ENCODE peak calls at places on chromosomes 3 and 15, in ten cellular contexts. A, F, O, G, Y, X, S, E, Q and M are unnamed samples.

GRCh38 chr3:59425942-59426341 is 376.1 kb upstream of the CFAP20DC start:
- DNase-seq in F (no peak), O (no peak), Q (no peak), A (no peak), X (no peak), E (no peak), S (no peak), G (no peak), Y (no peak), M (no peak)

GRCh38 chr3:104437131-104437750 is 929.5 kb upstream of the ALCAM start:
- DNase-seq in A (peak; percentile 80), X (peak; percentile 68), E (no peak), O (no peak), G (peak; percentile 45), Y (no peak), F (no peak), Q (no peak), S (no peak), M (no peak)

GRCh38 chr15:35936284-35936683 is 390.3 kb upstream of the DPH6 start:
- DNase-seq in Y (no peak), E (no peak), G (peak; percentile 5), Q (no peak), F (peak; percentile 14), A (no peak), O (peak; percentile 31), X (no peak), S (no peak), M (no peak)

GRCh38 chr3:190886945-190887344 is 24.5 kb upstream of the GMNC start:
- DNase-seq in Q (no peak), E (no peak), G (peak; percentile 57), Y (no peak), F (no peak), S (peak; percentile 49), X (no peak), O (no peak), A (peak; percentile 23), M (no peak)

GRCh38 chr15:64749999-64750657 is 25.3 kb downstream of the RBPMS2 start:
- DNase-seq in F (no peak), Y (no peak), E (no peak), O (peak; percentile 88), G (no peak), X (peak; percentile 50), A (peak; percentile 80), Q (no peak), S (no peak), M (no peak)

GRCh38 chr15:85444329-85444605 is 63.9 kb downstream of the AKAP13 start:
- DNase-seq in A (no peak), Q (no peak), X (no peak), O (no peak), G (no peak), S (no peak), E (no peak), Y (no peak), F (no peak), M (no peak)

GRCh38 chr3:12948891-12949711 is 107.7 kb upstream of the RPL32 start:
- DNase-seq in Y (peak; percentile 72), S (peak; percentile 55), A (peak; percentile 49), G (no peak), Q (no peak), F (no peak), X (peak; percentile 62), E (no peak), O (no peak), M (no peak)

GRCh38 chr15:68512578-68512977 is 66.2 kb upstream of the CORO2B start:
- DNase-seq in X (no peak), Y (no peak), F (no peak), E (no peak), Q (peak; percentile 3), O (no peak), S (no peak), A (no peak), G (no peak), M (no peak)

GRCh38 chr3:127050733-127051132 is 67.8 kb downstream of the PLXNA1 start:
- DNase-seq in S (no peak), X (no peak), A (no peak), O (peak; percentile 33), F (no peak), E (no peak), Y (no peak), Q (no peak), G (no peak), M (no peak)

GRCh38 chr3:53941945-53942344 is 50.3 kb upstream of the SELENOK start:
- DNase-seq in F (no peak), Y (no peak), X (peak; percentile 66), O (peak; percentile 9), E (no peak), S (no peak), A (no peak), Q (no peak), G (no peak), M (no peak)

GRCh38 chr3:184145120-184145524 is 10.0 kb downstream of the EIF2B5 start:
- DNase-seq in E (no peak), Q (no peak), Y (peak; percentile 59), S (no peak), F (no peak), G (peak; percentile 81), X (peak; percentile 69), A (peak; percentile 70), O (peak; percentile 65), M (no peak)

GRCh38 chr3:77256584-77257488 is 216.9 kb downstream of the ROBO2 start:
- DNase-seq in Q (no peak), A (no peak), O (no peak), E (no peak), S (no peak), F (no peak), Y (no peak), G (no peak), X (no peak), M (no peak)

GRCh38 chr3:94413721-94414106 is 350.9 kb downstream of the NSUN3 start:
- DNase-seq in O (no peak), A (peak; percentile 61), Q (no peak), E (no peak), G (no peak), Y (no peak), S (no peak), F (peak; percentile 26), X (peak; percentile 68), M (no peak)

GRCh38 chr15:88166330-88166993 is 90.1 kb downstream of the NTRK3 start:
- DNase-seq in Y (no peak), O (peak; percentile 72), Q (no peak), F (no peak), G (peak; percentile 79), S (no peak), A (no peak), X (peak; percentile 5), E (no peak), M (no peak)

GRCh38 chr15:78950906-78951840 is 6.3 kb upstream of the CTSH start:
- DNase-seq in F (no peak), Q (no peak), Y (peak; percentile 28), E (no peak), S (no peak), O (no peak), X (peak; percentile 71), A (no peak), G (peak; percentile 54), M (no peak)
- TF ChIP-seq CTCF in F (peak; percentile 46), Q (no peak), Y (peak; percentile 35), E (no peak), S (no peak), O (no peak), X (peak; percentile 46), A (peak; percentile 16), G (no peak), M (no peak)

GRCh38 chr3:166187237-166187636 is 350.0 kb upstream of the BCHE start:
- DNase-seq in S (no peak), O (peak; percentile 12), G (no peak), Q (no peak), E (no peak), Y (no peak), X (no peak), A (no peak), F (no peak), M (no peak)
- H3K4me3 ChIP-seq in S (no peak overlapping the region), O (no peak overlapping the region), G (no peak overlapping the region), Q (no peak overlapping the region), E (no peak overlapping the region), Y (no peak overlapping the region), X (no peak overlapping the region), A (no peak overlapping the region), F (no peak overlapping the region), M (no peak overlapping the region)

DNA sequence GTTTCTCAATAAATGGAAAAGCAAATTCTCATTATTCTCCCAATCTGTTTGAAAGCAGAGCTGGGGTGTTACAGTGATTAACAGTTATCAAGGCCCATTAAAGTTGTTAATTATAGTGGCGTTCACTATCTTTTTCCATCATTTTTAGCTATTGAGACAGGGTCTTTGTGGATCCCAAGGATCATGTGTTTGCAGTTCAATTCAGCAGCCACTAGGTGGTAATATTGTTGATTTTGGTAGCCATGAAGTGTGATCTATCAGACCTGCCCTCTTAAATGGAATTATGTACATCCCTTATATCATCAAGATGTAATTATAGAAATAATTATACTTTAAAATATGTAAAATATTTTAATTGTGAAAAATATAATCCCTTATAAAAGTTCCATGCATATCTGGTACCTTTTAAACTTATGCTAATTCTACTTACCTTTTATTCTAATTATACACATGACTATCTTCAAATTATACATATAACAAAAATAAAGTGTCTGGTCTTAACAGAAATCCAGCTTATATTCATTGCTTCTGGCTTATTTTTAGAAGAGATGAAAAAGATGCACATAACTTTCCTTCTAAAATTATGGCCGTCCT is 126.4 kb downstream of the GREM1 start:
- DNase-seq in F (no peak), G (peak; percentile 28), Y (no peak), O (peak; percentile 27), S (no peak), X (peak; percentile 68), A (peak; percentile 72), E (no peak), Q (no peak), M (no peak)
- TF ChIP-seq CTCF in F (peak; percentile 64), G (peak; percentile 64), Y (peak; percentile 59), O (peak; percentile 68), S (peak; percentile 44), X (peak; percentile 74), A (peak; percentile 77), E (peak; percentile 38), Q (no peak), M (peak; percentile 59)

GRCh38 chr3:72307438-72308105 is 522.6 kb upstream of the PROK2 start:
- DNase-seq in S (no peak), G (no peak), Y (no peak), A (no peak), Q (no peak), O (no peak), E (no peak), X (no peak), F (no peak), M (no peak)

GRCh38 chr3:72309626-72310025 is 524.7 kb upstream of the PROK2 start:
- DNase-seq in G (no peak), S (no peak), X (no peak), Y (no peak), E (no peak), A (no peak), O (no peak), Q (no peak), F (no peak), M (no peak)

GRCh38 chr3:72311425-72311824 is 526.5 kb upstream of the PROK2 start:
- DNase-seq in F (no peak), S (no peak), O (no peak), X (no peak), A (no peak), Q (no peak), G (no peak), E (no peak), Y (no peak), M (no peak)

GRCh38 chr3:72312339-72312738 is 527.4 kb upstream of the PROK2 start:
- DNase-seq in Y (no peak), S (no peak), O (no peak), A (no peak), X (no peak), F (no peak), G (no peak), Q (no peak), E (no peak), M (no peak)

GRCh38 chr3:72310028-72310987 is 525.4 kb upstream of the PROK2 start:
- DNase-seq in Y (peak; percentile 45), E (no peak), F (peak; percentile 76), O (no peak), X (peak; percentile 51), S (no peak), Q (no peak), A (peak; percentile 63), G (peak; percentile 37), M (no peak)
- H3K4me3 ChIP-seq in Y (no peak overlapping the region), E (no peak overlapping the region), F (no peak overlapping the region), O (no peak overlapping the region), X (no peak overlapping the region), S (no peak overlapping the region), Q (no peak overlapping the region), A (no peak overlapping the region), G (no peak overlapping the region), M (no peak overlapping the region)